ENCODE peak calls at places on chromosomes 2 and 18, in five cellular contexts. B is Calu3, Y is fibroblast of lung, W is erythroblast, U is NCI-H146. P is an unnamed sample.

GRCh38 chr2:36912692-36913091 is 53.6 kb downstream of the STRN start:
- DNase-seq in B (no peak), Y (peak; percentile 47), W (no peak), U (no peak), P (peak; percentile 61)

GRCh38 chr2:192960945-192961344 is 766.2 kb upstream of the TMEFF2 start:
- DNase-seq in B (no peak), Y (no peak), W (no peak), U (no peak), P (no peak)

GRCh38 chr18:43931439-43931838 is 654.1 kb upstream of the SYT4 start:
- DNase-seq in B (no peak), Y (peak; percentile 11), W (no peak), U (no peak), P (no peak)

GRCh38 chr2:60818272-60818671 is 62.2 kb downstream of the PAPOLG start:
- DNase-seq in B (peak; percentile 8), Y (peak; percentile 4), W (no peak), U (no peak), P (no peak)

GRCh38 chr2:235347691-235348090 is 146.2 kb upstream of the AGAP1 start:
- DNase-seq in B (no peak), Y (peak; percentile 83), W (no peak), U (no peak), P (peak; percentile 10)

GRCh38 chr2:102303589-102303988 is 7.8 kb upstream of the IL1RL1 start:
- DNase-seq in B (no peak), Y (no peak), W (no peak), U (no peak), P (no peak)

GRCh38 chr2:113255140-113256070 is 23.3 kb downstream of the PAX8 start:
- DNase-seq in B (no peak), Y (no peak), W (no peak), U (no peak), P (no peak)

GRCh38 chr2:24304621-24305020 is 55.7 kb downstream of the ITSN2 start:
- DNase-seq in B (no peak), Y (peak; percentile 64), W (no peak), U (no peak), P (no peak)

GRCh38 chr18:37065221-37065620 is 236.3 kb downstream of the KIAA1328 start:
- DNase-seq in B (no peak), Y (no peak), W (no peak), U (no peak), P (no peak)

GRCh38 chr2:121128741-121129659 is 156.0 kb downstream of the TFCP2L1 start:
- DNase-seq in B (peak; percentile 81), Y (peak; percentile 17), W (peak; percentile 65), U (peak; percentile 80), P (peak; percentile 9)

GRCh38 chr2:26574900-26575560 is 66.1 kb downstream of the CIB4 start:
- DNase-seq in B (no peak), Y (no peak), W (no peak), U (no peak), P (no peak)

GRCh38 chr2:223217373-223217772 is 165.4 kb downstream of the KCNE4 start:
- DNase-seq in B (no peak), Y (no peak), W (no peak), U (no peak), P (no peak)

GRCh38 chr2:118851650-118852049 is 4.2 kb upstream of the EN1 start:
- DNase-seq in B (no peak), Y (no peak), W (no peak), U (no peak), P (no peak)

GRCh38 chr2:172403881-172404470 is 23.4 kb upstream of the ITGA6 start:
- DNase-seq in B (no peak), Y (no peak), W (no peak), U (no peak), P (no peak)

GRCh38 chr2:144132357-144132756 is 387.6 kb downstream of the ZEB2 start:
- DNase-seq in B (no peak), Y (peak; percentile 92), W (peak; percentile 10), U (no peak), P (no peak)

GRCh38 chr2:172208881-172209325 is 106.2 kb upstream of the DLX2 start:
- DNase-seq in B (no peak), Y (peak; percentile 26), W (no peak), U (no peak), P (no peak)